ENCODE peak calls at places on chromosomes 3 and 15, in six cellular contexts. One of them, this sample, is unnamed.
A peak's percentile ranks its signal among the peaks of the same experiment; 100 is the strongest.

GRCh38 chr15:41832875-41833274 is 5.0 kb downstream of the JMJD7 start:
- DNase-seq in fibroblast of lung: no peak
- DNase-seq in RWPE2: peak; percentile 96
- DNase-seq in tibial nerve: no peak
- DNase-seq in breast epithelium: no peak
- DNase-seq in right atrium auricular region: no peak
- DNase-seq in this sample: peak; percentile 60

GRCh38 chr3:102182162-102182561 is 252.7 kb upstream of the ZPLD1 start:
- DNase-seq in right atrium auricular region: no peak
- DNase-seq in tibial nerve: no peak
- DNase-seq in breast epithelium: no peak
- DNase-seq in RWPE2: no peak
- DNase-seq in fibroblast of lung: no peak
- DNase-seq in this sample: no peak

GRCh38 chr3:113094514-113094913 is 103.7 kb downstream of the GTPBP8 start:
- DNase-seq in right atrium auricular region: no peak
- DNase-seq in breast epithelium: no peak
- DNase-seq in fibroblast of lung: no peak
- DNase-seq in tibial nerve: no peak
- DNase-seq in RWPE2: no peak
- DNase-seq in this sample: no peak

GRCh38 chr3:25854214-25854613 is 64.3 kb downstream of the OXSM start:
- DNase-seq in RWPE2: no peak
- DNase-seq in tibial nerve: no peak
- DNase-seq in fibroblast of lung: peak; percentile 33
- DNase-seq in breast epithelium: no peak
- DNase-seq in right atrium auricular region: no peak
- DNase-seq in this sample: no peak

GRCh38 chr15:57031605-57032004 is 113.2 kb downstream of the TCF12 start:
- DNase-seq in RWPE2: no peak
- DNase-seq in breast epithelium: no peak
- DNase-seq in tibial nerve: no peak
- DNase-seq in fibroblast of lung: peak; percentile 84
- DNase-seq in right atrium auricular region: no peak
- DNase-seq in this sample: no peak

GRCh38 chr15:73838795-73839565 is 34.4 kb upstream of the TBC1D21 start:
- DNase-seq in fibroblast of lung: no peak
- DNase-seq in breast epithelium: no peak
- DNase-seq in right atrium auricular region: peak; percentile 64
- DNase-seq in tibial nerve: no peak
- DNase-seq in RWPE2: peak; percentile 68
- DNase-seq in this sample: no peak

GRCh38 chr3:197730200-197730599 is 6.5 kb downstream of the RUBCN start:
- DNase-seq in fibroblast of lung: peak; percentile 84
- DNase-seq in right atrium auricular region: no peak
- DNase-seq in breast epithelium: no peak
- DNase-seq in RWPE2: peak; percentile 68
- DNase-seq in tibial nerve: no peak
- DNase-seq in this sample: no peak

GRCh38 chr3:197801801-197802504 is 10.9 kb downstream of the LRCH3 start:
- DNase-seq in RWPE2: no peak
- DNase-seq in right atrium auricular region: no peak
- DNase-seq in fibroblast of lung: peak; percentile 48
- DNase-seq in tibial nerve: no peak
- DNase-seq in breast epithelium: no peak
- DNase-seq in this sample: peak; percentile 83

GRCh38 chr3:27079427-27080105 is 289.6 kb downstream of the NEK10 start:
- DNase-seq in breast epithelium: no peak
- DNase-seq in tibial nerve: no peak
- DNase-seq in right atrium auricular region: no peak
- DNase-seq in fibroblast of lung: peak; percentile 8
- DNase-seq in RWPE2: no peak
- DNase-seq in this sample: no peak

GRCh38 chr3:124791639-124792111 is 61.4 kb downstream of the UMPS start:
- DNase-seq in RWPE2: no peak
- DNase-seq in fibroblast of lung: peak; percentile 91
- DNase-seq in right atrium auricular region: no peak
- DNase-seq in tibial nerve: no peak
- DNase-seq in breast epithelium: no peak
- DNase-seq in this sample: no peak

GRCh38 chr3:27914199-27914598 is 192.1 kb upstream of the EOMES start:
- DNase-seq in right atrium auricular region: no peak
- DNase-seq in breast epithelium: no peak
- DNase-seq in RWPE2: no peak
- DNase-seq in fibroblast of lung: no peak
- DNase-seq in tibial nerve: no peak
- DNase-seq in this sample: peak; percentile 50

GRCh38 chr15:43105077-43105769 is 615 bp downstream of the UBR1 start:
- DNase-seq in RWPE2: no peak
- DNase-seq in right atrium auricular region: no peak
- DNase-seq in breast epithelium: no peak
- DNase-seq in tibial nerve: no peak
- DNase-seq in fibroblast of lung: no peak
- DNase-seq in this sample: peak; percentile 63

GRCh38 chr15:56734013-56734625 is 810 bp upstream of the ZNF280D start:
- DNase-seq in tibial nerve: no peak
- DNase-seq in RWPE2: no peak
- DNase-seq in breast epithelium: no peak
- DNase-seq in right atrium auricular region: no peak
- DNase-seq in fibroblast of lung: no peak
- DNase-seq in this sample: no peak

GRCh38 chr3:139134678-139135372 is 90.1 kb upstream of the PRR23C start:
- DNase-seq in RWPE2: no peak
- DNase-seq in tibial nerve: no peak
- DNase-seq in fibroblast of lung: no peak
- DNase-seq in right atrium auricular region: no peak
- DNase-seq in breast epithelium: no peak
- DNase-seq in this sample: no peak

GRCh38 chr3:63625161-63625560 is 27.3 kb upstream of the SNTN start:
- DNase-seq in tibial nerve: no peak
- DNase-seq in breast epithelium: no peak
- DNase-seq in right atrium auricular region: no peak
- DNase-seq in fibroblast of lung: peak; percentile 68
- DNase-seq in RWPE2: no peak
- DNase-seq in this sample: no peak

GRCh38 chr15:27028836-27029482 is 58.0 kb downstream of the GABRG3 start:
- DNase-seq in breast epithelium: no peak
- DNase-seq in tibial nerve: no peak
- DNase-seq in fibroblast of lung: no peak
- DNase-seq in RWPE2: no peak
- DNase-seq in right atrium auricular region: no peak
- DNase-seq in this sample: no peak

GRCh38 chr3:18049101-18049500 is 306.7 kb upstream of the TBC1D5 start:
- DNase-seq in RWPE2: no peak
- DNase-seq in breast epithelium: no peak
- DNase-seq in tibial nerve: no peak
- DNase-seq in fibroblast of lung: peak; percentile 28
- DNase-seq in right atrium auricular region: no peak
- DNase-seq in this sample: no peak

GRCh38 chr3:129343643-129344360 is 65.1 kb downstream of the HMCES start:
- DNase-seq in tibial nerve: no peak
- DNase-seq in RWPE2: no peak
- DNase-seq in breast epithelium: no peak
- DNase-seq in fibroblast of lung: peak; percentile 20
- DNase-seq in right atrium auricular region: no peak
- DNase-seq in this sample: peak; percentile 75

GRCh38 chr3:170196833-170197232 is 15.3 kb upstream of the PHC3 start:
- DNase-seq in breast epithelium: no peak
- DNase-seq in fibroblast of lung: no peak
- DNase-seq in tibial nerve: no peak
- DNase-seq in RWPE2: no peak
- DNase-seq in right atrium auricular region: no peak
- DNase-seq in this sample: no peak

GRCh38 chr3:109985942-109986555 is 648.7 kb upstream of the DPPA4 start:
- DNase-seq in fibroblast of lung: no peak
- DNase-seq in tibial nerve: no peak
- DNase-seq in RWPE2: no peak
- DNase-seq in right atrium auricular region: no peak
- DNase-seq in breast epithelium: no peak
- DNase-seq in this sample: no peak

GRCh38 chr3:128408693-128409620 is 57.7 kb downstream of the DNAJB8 start:
- DNase-seq in right atrium auricular region: no peak
- DNase-seq in fibroblast of lung: peak; percentile 3
- DNase-seq in breast epithelium: no peak
- DNase-seq in RWPE2: no peak
- DNase-seq in tibial nerve: no peak
- DNase-seq in this sample: no peak

GRCh38 chr15:80841537-80841936 is 62.4 kb downstream of the CEMIP start:
- DNase-seq in RWPE2: no peak
- DNase-seq in fibroblast of lung: no peak
- DNase-seq in tibial nerve: no peak
- DNase-seq in breast epithelium: no peak
- DNase-seq in right atrium auricular region: no peak
- DNase-seq in this sample: no peak

GRCh38 chr15:84668221-84668982 is 10.4 kb upstream of the NMB start:
- DNase-seq in RWPE2: no peak
- DNase-seq in fibroblast of lung: no peak
- DNase-seq in tibial nerve: no peak
- DNase-seq in breast epithelium: no peak
- DNase-seq in right atrium auricular region: no peak
- DNase-seq in this sample: no peak

DNA sequence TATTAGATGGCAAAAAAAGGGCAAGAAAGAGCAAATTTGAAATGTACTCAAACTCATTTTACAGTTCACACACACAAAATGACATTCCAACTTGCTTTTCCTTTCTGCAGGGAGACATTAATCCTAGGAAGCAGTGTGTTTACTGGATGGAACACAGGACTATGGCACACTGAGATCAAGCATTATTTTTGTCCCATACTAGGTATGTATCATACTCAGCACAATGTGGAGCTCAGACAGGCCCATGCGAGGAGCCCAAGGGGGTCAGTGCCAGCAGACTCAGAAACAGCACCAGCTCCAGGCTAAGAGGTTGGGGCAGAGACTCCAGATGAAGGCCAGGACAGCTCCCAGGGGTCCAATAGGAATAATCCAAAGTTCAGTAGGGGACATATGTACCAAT is 30.8 kb upstream of the SLC35G2 start:
- DNase-seq in tibial nerve: no peak
- DNase-seq in fibroblast of lung: no peak
- DNase-seq in RWPE2: no peak
- DNase-seq in right atrium auricular region: no peak
- DNase-seq in breast epithelium: no peak
- DNase-seq in this sample: no peak
- H3K27ac ChIP-seq in tibial nerve: no peak overlapping the region
- H3K27ac ChIP-seq in fibroblast of lung: no peak overlapping the region
- H3K27ac ChIP-seq in RWPE2: no peak overlapping the region
- H3K27ac ChIP-seq in right atrium auricular region: no peak overlapping the region
- H3K27ac ChIP-seq in breast epithelium: no peak overlapping the region
- H3K27ac ChIP-seq in this sample: no peak overlapping the region

GRCh38 chr15:31330836-31331235 is 4.2 kb downstream of the KLF13 start:
- DNase-seq in tibial nerve: no peak
- DNase-seq in breast epithelium: no peak
- DNase-seq in RWPE2: no peak
- DNase-seq in fibroblast of lung: no peak
- DNase-seq in right atrium auricular region: no peak
- DNase-seq in this sample: no peak
- H3K4me1 ChIP-seq in tibial nerve: peaks cover 61% of the 10 kb centered on the region
- H3K4me1 ChIP-seq in breast epithelium: peaks cover 1% of the 10 kb centered on the region
- H3K4me1 ChIP-seq in RWPE2: no peaks in the 10 kb centered on the region
- H3K4me1 ChIP-seq in fibroblast of lung: no peaks in the 10 kb centered on the region
- H3K4me1 ChIP-seq in right atrium auricular region: no peaks in the 10 kb centered on the region
- H3K4me1 ChIP-seq in this sample: peaks cover 76% of the 10 kb centered on the region

GRCh38 chr3:132916096-132916495 is 122.1 kb upstream of the TMEM108 start:
- DNase-seq in right atrium auricular region: no peak
- DNase-seq in breast epithelium: no peak
- DNase-seq in tibial nerve: no peak
- DNase-seq in RWPE2: no peak
- DNase-seq in fibroblast of lung: peak; percentile 24
- DNase-seq in this sample: no peak

GRCh38 chr3:132907293-132907692 is 130.9 kb upstream of the TMEM108 start:
- DNase-seq in fibroblast of lung: no peak
- DNase-seq in right atrium auricular region: no peak
- DNase-seq in tibial nerve: no peak
- DNase-seq in breast epithelium: no peak
- DNase-seq in RWPE2: no peak
- DNase-seq in this sample: no peak

GRCh38 chr3:132912416-132912753 is 125.8 kb upstream of the TMEM108 start:
- DNase-seq in fibroblast of lung: no peak
- DNase-seq in RWPE2: no peak
- DNase-seq in right atrium auricular region: no peak
- DNase-seq in tibial nerve: no peak
- DNase-seq in breast epithelium: no peak
- DNase-seq in this sample: no peak

GRCh38 chr3:132911741-132912415 is 126.3 kb upstream of the TMEM108 start:
- DNase-seq in tibial nerve: no peak
- DNase-seq in RWPE2: no peak
- DNase-seq in breast epithelium: no peak
- DNase-seq in fibroblast of lung: peak; percentile 1
- DNase-seq in right atrium auricular region: no peak
- DNase-seq in this sample: no peak
- H3K27ac ChIP-seq in tibial nerve: no peak overlapping the region
- H3K27ac ChIP-seq in RWPE2: no peak overlapping the region
- H3K27ac ChIP-seq in breast epithelium: no peak overlapping the region
- H3K27ac ChIP-seq in fibroblast of lung: no peak overlapping the region
- H3K27ac ChIP-seq in right atrium auricular region: peak overlapping the region; percentile 50
- H3K27ac ChIP-seq in this sample: no peak overlapping the region

DNA sequence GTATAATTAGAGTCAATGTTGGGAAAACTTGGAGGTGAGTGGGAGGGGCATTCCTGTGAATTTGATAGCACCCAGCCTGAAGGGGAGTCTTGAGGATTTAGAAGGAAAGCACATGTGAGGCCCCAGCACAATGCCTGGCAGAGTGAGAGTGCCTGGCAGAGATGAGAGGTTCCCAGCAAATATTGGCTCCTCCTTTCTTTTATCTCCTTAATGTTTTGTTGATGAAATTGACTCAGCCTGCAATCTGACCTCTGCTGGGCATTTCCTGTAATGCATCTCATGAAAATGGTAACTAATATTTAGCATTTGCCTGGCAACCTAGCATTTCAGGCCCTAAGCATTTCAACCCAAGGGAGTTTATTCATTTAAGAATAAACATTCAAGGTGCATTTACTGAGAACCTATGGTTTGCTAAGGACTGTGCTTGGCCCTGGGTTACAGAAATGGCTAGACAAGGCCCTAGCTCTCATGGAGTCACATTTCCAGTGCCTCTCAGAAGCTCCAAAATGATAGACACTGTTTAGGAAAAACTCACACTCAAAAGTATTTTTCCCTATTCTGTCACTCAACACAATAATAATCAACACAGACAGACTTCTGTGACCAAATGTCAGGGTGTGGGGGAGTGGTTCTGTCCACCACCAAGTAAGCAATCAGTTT is 19.0 kb downstream of the PDHB start:
- DNase-seq in fibroblast of lung: peak; percentile 72
- DNase-seq in right atrium auricular region: peak; percentile 75
- DNase-seq in breast epithelium: no peak
- DNase-seq in tibial nerve: no peak
- DNase-seq in RWPE2: no peak
- DNase-seq in this sample: peak; percentile 85
- H3K4me1 ChIP-seq in fibroblast of lung: no peaks in the 10 kb centered on the region
- H3K4me1 ChIP-seq in right atrium auricular region: no peaks in the 10 kb centered on the region
- H3K4me1 ChIP-seq in breast epithelium: no peaks in the 10 kb centered on the region
- H3K4me1 ChIP-seq in tibial nerve: no peaks in the 10 kb centered on the region
- H3K4me1 ChIP-seq in RWPE2: no peaks in the 10 kb centered on the region
- H3K4me1 ChIP-seq in this sample: peaks cover 48% of the 10 kb centered on the region

GRCh38 chr3:15180042-15180611 is 25.9 kb upstream of the CAPN7 start:
- DNase-seq in breast epithelium: no peak
- DNase-seq in right atrium auricular region: no peak
- DNase-seq in fibroblast of lung: no peak
- DNase-seq in tibial nerve: no peak
- DNase-seq in RWPE2: no peak
- DNase-seq in this sample: no peak
- H3K27ac ChIP-seq in breast epithelium: no peak overlapping the region
- H3K27ac ChIP-seq in right atrium auricular region: no peak overlapping the region
- H3K27ac ChIP-seq in fibroblast of lung: no peak overlapping the region
- H3K27ac ChIP-seq in tibial nerve: no peak overlapping the region
- H3K27ac ChIP-seq in RWPE2: no peak overlapping the region
- H3K27ac ChIP-seq in this sample: no peak overlapping the region

This sample was measured in Karpas-422.